ENCODE peak calls at places on chromosome 2, in nine cellular contexts. H is A673, U is endothelial cell of umbilical vein, G is K562, A is neural progenitor cell, M is mammary epithelial cell, Y is DND-41, D is PC-3, C is hepatocyte. K is an unnamed sample.

GRCh38 chr2:213848631-213849030 is 562.2 kb upstream of the VWC2L start:
- DNase-seq in H (peak; percentile 9), U (no peak), G (no peak), A (no peak), M (peak; percentile 54), Y (no peak), D (peak; percentile 47), C (no peak), K (no peak)

GRCh38 chr2:12619975-12620374 is 96.8 kb upstream of the TRIB2 start:
- DNase-seq in H (peak; percentile 12), U (no peak), G (no peak), A (no peak), M (peak; percentile 93), Y (no peak), D (peak; percentile 80), C (no peak), K (no peak)

GRCh38 chr2:101832114-101832513 is 134.6 kb downstream of the MAP4K4 start:
- DNase-seq in H (no peak), U (peak; percentile 41), G (no peak), A (no peak), M (no peak), Y (no peak), D (peak; percentile 46), C (no peak), K (no peak)

GRCh38 chr2:110819711-110820110 is 87.3 kb downstream of the ACOXL start:
- DNase-seq in H (no peak), U (no peak), G (no peak), A (no peak), M (no peak), Y (no peak), D (no peak), C (no peak), K (no peak)

GRCh38 chr2:439540-440465 is 151.9 kb upstream of the ALKAL2 start:
- DNase-seq in H (no peak), U (no peak), G (no peak), A (no peak), M (no peak), Y (no peak), D (no peak), C (no peak), K (no peak)

GRCh38 chr2:39787950-39788349 is 8.9 kb upstream of the THUMPD2 start:
- DNase-seq in H (no peak), U (no peak), G (no peak), A (no peak), M (peak; percentile 46), Y (no peak), D (peak; percentile 75), C (no peak), K (no peak)

GRCh38 chr2:124988794-124989193 is 963.7 kb downstream of the CNTNAP5 start:
- DNase-seq in H (no peak), U (no peak), G (no peak), A (no peak), M (no peak), Y (no peak), D (no peak), C (no peak), K (no peak)

GRCh38 chr2:158091647-158092046 is 10.0 kb upstream of the UPP2 start:
- DNase-seq in H (no peak), U (no peak), G (no peak), A (no peak), M (peak; percentile 8), Y (no peak), D (no peak), C (no peak), K (no peak)

GRCh38 chr2:68569604-68570003 is 73.8 kb upstream of the PROKR1 start:
- DNase-seq in H (no peak), U (no peak), G (no peak), A (no peak), M (peak; percentile 27), Y (no peak), D (peak; percentile 40), C (no peak), K (no peak)

GRCh38 chr2:143429932-143430331 is 300.7 kb downstream of the ARHGAP15 start:
- DNase-seq in H (no peak), U (peak; percentile 86), G (no peak), A (no peak), M (peak; percentile 14), Y (no peak), D (peak; percentile 71), C (no peak), K (no peak)

GRCh38 chr2:238473014-238473413 is 46.3 kb downstream of the ASB1 start:
- DNase-seq in H (no peak), U (no peak), G (no peak), A (no peak), M (no peak), Y (no peak), D (no peak), C (no peak), K (no peak)

GRCh38 chr2:12501469-12502147 is 215.1 kb upstream of the TRIB2 start:
- DNase-seq in H (peak; percentile 24), U (peak; percentile 39), G (no peak), A (no peak), M (peak; percentile 30), Y (peak; percentile 80), D (peak; percentile 27), C (no peak), K (no peak)

GRCh38 chr2:121363632-121364420 is 78.8 kb upstream of the TFCP2L1 start:
- DNase-seq in H (no peak), U (peak; percentile 29), G (no peak), A (no peak), M (peak; percentile 93), Y (no peak), D (peak; percentile 94), C (no peak), K (no peak)

GRCh38 chr2:213021971-213022899 is 129.2 kb downstream of the IKZF2 start:
- DNase-seq in H (no peak), U (no peak), G (no peak), A (no peak), M (peak; percentile 70), Y (no peak), D (peak; percentile 59), C (no peak), K (no peak)

GRCh38 chr2:191184457-191184856 is 33.7 kb upstream of the STAT4 start:
- DNase-seq in H (no peak), U (no peak), G (no peak), A (no peak), M (no peak), Y (no peak), D (no peak), C (no peak), K (no peak)

GRCh38 chr2:194079989-194080388 is 1577.0 kb upstream of the SLC39A10 start:
- DNase-seq in H (no peak), U (no peak), G (no peak), A (no peak), M (no peak), Y (no peak), D (no peak), C (no peak), K (no peak)

GRCh38 chr2:2505604-2506003 is 174.5 kb upstream of the MYT1L start:
- DNase-seq in H (no peak), U (no peak), G (no peak), A (no peak), M (no peak), Y (no peak), D (no peak), C (no peak), K (no peak)

GRCh38 chr2:74527741-74528140 is 1.7 kb upstream of the DQX1 start:
- DNase-seq in H (no peak), U (no peak), G (no peak), A (no peak), M (no peak), Y (no peak), D (no peak), C (no peak), K (no peak)

GRCh38 chr2:118774458-118775133 is 72.9 kb downstream of the EN1 start:
- DNase-seq in H (peak; percentile 39), U (peak; percentile 13), G (peak; percentile 83), A (peak; percentile 91), M (peak; percentile 59), Y (no peak), D (peak; percentile 60), C (peak; percentile 83), K (peak; percentile 91)
- TF ChIP-seq EZH2 in H (peak; percentile 47), U (no peak), G (no peak), A (peak; percentile 84), M (no peak), Y (no peak), D (no peak), C (no peak), K (peak; percentile 60)

DNA sequence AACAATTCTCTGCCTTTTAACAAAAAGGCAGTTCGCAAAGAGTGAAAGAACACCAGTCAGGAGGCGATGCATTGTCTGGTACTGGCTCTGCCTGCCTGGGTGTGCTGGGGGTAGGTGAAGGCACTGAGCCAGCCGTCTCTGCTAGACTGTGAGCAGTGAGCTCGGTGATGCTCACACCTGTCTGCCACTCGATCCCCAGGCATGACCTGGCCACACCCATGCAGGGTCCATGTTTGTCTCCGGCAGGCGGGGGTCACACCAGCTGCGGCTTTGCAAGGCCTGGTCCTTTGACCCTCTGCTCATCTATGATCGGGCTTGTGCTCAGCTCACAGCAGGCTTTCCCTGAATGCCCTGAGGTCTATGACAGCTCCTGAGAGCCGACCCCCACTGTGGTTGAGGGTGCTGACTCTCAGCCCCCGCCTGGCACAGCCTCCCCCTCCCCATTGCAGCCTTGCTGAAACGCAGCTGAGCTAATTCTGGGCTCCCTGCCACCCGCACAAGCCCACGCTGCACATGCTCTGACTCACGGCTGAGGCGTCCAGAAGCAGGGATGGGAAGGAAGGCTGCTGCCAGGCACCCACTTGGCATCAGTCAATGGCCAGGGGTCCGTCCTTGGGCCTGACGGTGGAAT is 23.7 kb downstream of the CRACDL start:
- DNase-seq in H (peak; percentile 8), U (peak; percentile 87), G (no peak), A (no peak), M (peak; percentile 86), Y (no peak), D (peak; percentile 90), C (peak; percentile 62), K (no peak)
- H3K4me1 ChIP-seq in H (peaks cover 6% of the 10 kb centered on the region), U (peaks cover 51% of the 10 kb centered on the region), G (no peaks in the 10 kb centered on the region), A (peaks cover 17% of the 10 kb centered on the region), M (peaks cover 92% of the 10 kb centered on the region), Y (no peaks in the 10 kb centered on the region), D (peaks cover 74% of the 10 kb centered on the region), C (peaks cover 25% of the 10 kb centered on the region), K (peaks cover 15% of the 10 kb centered on the region)

DNA sequence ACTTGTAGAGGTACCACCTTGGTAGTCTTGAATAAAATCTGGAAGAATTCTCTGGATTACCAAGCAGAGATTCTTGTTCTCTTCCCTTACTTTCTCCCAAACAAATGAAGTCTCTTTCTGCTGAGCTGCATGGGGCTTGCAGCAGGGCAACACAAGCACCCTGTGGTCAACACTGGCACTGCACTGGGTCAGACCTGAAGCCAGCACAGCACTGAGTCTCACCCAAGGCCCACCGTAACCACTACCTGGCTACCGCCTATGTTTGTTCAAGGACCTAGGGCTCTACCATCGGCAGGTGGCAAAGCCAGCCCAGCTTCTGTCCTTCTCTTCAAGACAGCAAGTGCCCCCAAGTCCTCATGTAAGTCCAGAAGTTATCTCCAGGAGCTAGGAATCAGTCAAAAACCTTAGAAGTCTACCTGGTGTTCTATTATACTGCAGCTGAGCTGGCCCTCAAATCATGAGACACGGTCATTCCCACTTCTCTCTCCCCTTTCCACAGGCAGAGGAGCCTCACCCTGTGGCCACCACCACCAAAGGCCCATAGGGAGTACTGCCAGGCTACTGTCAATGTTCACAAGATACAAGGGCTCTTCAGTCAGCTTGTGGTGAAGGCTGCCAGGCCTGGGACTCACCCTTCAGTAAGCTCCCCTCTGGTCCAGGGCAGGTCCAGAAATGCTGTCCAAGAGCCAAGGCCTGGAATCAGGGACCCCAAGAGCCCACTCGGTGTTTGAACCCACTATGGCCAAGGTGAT is 18.4 kb downstream of the VPS54 start:
- DNase-seq in H (no peak), U (no peak), G (no peak), A (no peak), M (no peak), Y (no peak), D (no peak), C (no peak), K (peak; percentile 52)
- TF ChIP-seq CTCF in H (no peak), U (peak; percentile 24), G (no peak), A (no peak), M (peak; percentile 4), Y (no peak), D (no peak), C (no peak), K (peak; percentile 46)

GRCh38 chr2:16260041-16260440 is 319.7 kb downstream of the MYCN start:
- DNase-seq in H (no peak), U (no peak), G (no peak), A (no peak), M (no peak), Y (no peak), D (no peak), C (peak; percentile 26), K (no peak)
- TF ChIP-seq EZH2 in H (no peak), U (no peak), G (no peak), A (no peak), M (no peak), Y (no peak), D (no peak), C (no peak), K (no peak)

K was measured in GM23338.